ENCODE peak calls at places on chromosomes 4 and X, in four cellular contexts. One of them, this sample, is unnamed. For H3K79me2, the result is how much of the 10 kb centered on the place peaks cover.

GRCh38 chr4:107935246-107935645 is 3.9 kb downstream of the CYP2U1 start:
- DNase-seq in GM12878: no peak
- DNase-seq in HepG2: no peak
- DNase-seq in SK-N-SH: no peak
- DNase-seq in this sample: no peak

GRCh38 chr4:16687011-16687410 is 211.4 kb downstream of the LDB2 start:
- DNase-seq in HepG2: no peak
- DNase-seq in SK-N-SH: no peak
- DNase-seq in GM12878: no peak
- DNase-seq in this sample: no peak

GRCh38 chr4:105840426-105841174 is 54.7 kb upstream of the NPNT start:
- DNase-seq in HepG2: no peak
- DNase-seq in SK-N-SH: no peak
- DNase-seq in GM12878: no peak
- DNase-seq in this sample: no peak

GRCh38 chr4:18020145-18020670 is 1.3 kb downstream of the LCORL start:
- DNase-seq in HepG2: no peak
- DNase-seq in GM12878: no peak
- DNase-seq in SK-N-SH: no peak
- DNase-seq in this sample: peak

GRCh38 chr4:80539190-80539589 is 203.7 kb downstream of the CFAP299 start:
- DNase-seq in HepG2: no peak
- DNase-seq in SK-N-SH: no peak
- DNase-seq in GM12878: no peak
- DNase-seq in this sample: no peak

GRCh38 chrX:13906103-13906502 is 89.2 kb upstream of the GPM6B start:
- DNase-seq in SK-N-SH: no peak
- DNase-seq in HepG2: no peak
- DNase-seq in GM12878: no peak
- DNase-seq in this sample: no peak

GRCh38 chrX:40912576-40912975 is 172.7 kb upstream of the USP9X start:
- DNase-seq in GM12878: no peak
- DNase-seq in SK-N-SH: no peak
- DNase-seq in HepG2: no peak
- DNase-seq in this sample: no peak

GRCh38 chrX:44314855-44315254 is 28.6 kb downstream of the EFHC2 start:
- DNase-seq in GM12878: no peak
- DNase-seq in HepG2: no peak
- DNase-seq in SK-N-SH: no peak
- DNase-seq in this sample: no peak

GRCh38 chrX:21905209-21905735 is 35.2 kb upstream of the SMS start:
- DNase-seq in GM12878: no peak
- DNase-seq in SK-N-SH: no peak
- DNase-seq in HepG2: no peak
- DNase-seq in this sample: no peak

GRCh38 chrX:147403075-147403474 is 508.6 kb upstream of the FMR1 start:
- DNase-seq in SK-N-SH: no peak
- DNase-seq in HepG2: no peak
- DNase-seq in GM12878: no peak
- DNase-seq in this sample: no peak

GRCh38 chr4:99201687-99202086 is 17.4 kb downstream of the ADH6 start:
- DNase-seq in SK-N-SH: no peak
- DNase-seq in HepG2: no peak
- DNase-seq in GM12878: no peak
- DNase-seq in this sample: no peak

GRCh38 chrX:150696836-150697235 is 3.6 kb downstream of the MTMR1 start:
- DNase-seq in GM12878: no peak
- DNase-seq in HepG2: no peak
- DNase-seq in SK-N-SH: no peak
- DNase-seq in this sample: no peak

GRCh38 chr4:143819029-143819428 is 86.3 kb downstream of the GYPE start:
- DNase-seq in GM12878: no peak
- DNase-seq in HepG2: no peak
- DNase-seq in SK-N-SH: no peak
- DNase-seq in this sample: peak

GRCh38 chrX:23749129-23749528 is 6.1 kb upstream of the ACOT9 start:
- DNase-seq in SK-N-SH: no peak
- DNase-seq in HepG2: no peak
- DNase-seq in GM12878: no peak
- DNase-seq in this sample: no peak

GRCh38 chr4:170391066-170391754 is 301.5 kb upstream of the AADAT start:
- DNase-seq in GM12878: no peak
- DNase-seq in SK-N-SH: no peak
- DNase-seq in HepG2: no peak
- DNase-seq in this sample: no peak

GRCh38 chrX:154398668-154399526 is 720 bp downstream of the RPL10 start:
- DNase-seq in SK-N-SH: peak
- DNase-seq in GM12878: no peak
- DNase-seq in HepG2: peak
- DNase-seq in this sample: peak

GRCh38 chr4:28675582-28675981 is 1814.9 kb downstream of the STIM2 start:
- DNase-seq in GM12878: no peak
- DNase-seq in SK-N-SH: no peak
- DNase-seq in HepG2: no peak
- DNase-seq in this sample: no peak
- TF ChIP-seq SMC3 in GM12878: no peak
- TF ChIP-seq SMC3 in SK-N-SH: no peak
- TF ChIP-seq SMC3 in HepG2: no peak
- TF ChIP-seq SMC3 in this sample: no peak

GRCh38 chr4:56055991-56056390 is 107.2 kb downstream of the CEP135 start:
- DNase-seq in SK-N-SH: no peak
- DNase-seq in HepG2: no peak
- DNase-seq in GM12878: no peak
- DNase-seq in this sample: no peak
- H3K79me2 ChIP-seq in SK-N-SH: under half
- H3K79me2 ChIP-seq in HepG2: under half
- H3K79me2 ChIP-seq in GM12878: under half
- H3K79me2 ChIP-seq in this sample: under half

DNA sequence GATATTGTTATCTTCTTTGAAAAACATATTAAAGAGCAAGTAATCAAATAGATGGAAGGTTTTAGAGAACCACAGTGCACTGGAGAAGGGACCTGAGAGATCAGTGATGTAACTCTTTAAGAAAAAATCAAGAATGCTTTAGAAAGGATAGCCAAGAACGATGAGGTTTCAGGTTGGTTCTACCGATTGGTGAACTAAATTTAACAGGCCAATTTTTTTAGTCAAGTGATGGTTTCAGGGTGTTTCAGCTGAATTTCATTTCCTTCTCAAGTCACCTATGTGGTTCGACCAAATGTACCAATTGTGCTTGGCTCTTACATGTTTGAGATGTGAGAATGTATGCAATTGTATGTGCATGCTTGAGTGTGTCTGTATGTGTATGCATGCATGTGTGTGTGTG is 26.5 kb downstream of the HS3ST1 start:
- DNase-seq in GM12878: no peak
- DNase-seq in SK-N-SH: no peak
- DNase-seq in HepG2: no peak
- DNase-seq in this sample: no peak
- TF ChIP-seq SMC3 in GM12878: no peak
- TF ChIP-seq SMC3 in SK-N-SH: no peak
- TF ChIP-seq SMC3 in HepG2: no peak
- TF ChIP-seq SMC3 in this sample: no peak

DNA sequence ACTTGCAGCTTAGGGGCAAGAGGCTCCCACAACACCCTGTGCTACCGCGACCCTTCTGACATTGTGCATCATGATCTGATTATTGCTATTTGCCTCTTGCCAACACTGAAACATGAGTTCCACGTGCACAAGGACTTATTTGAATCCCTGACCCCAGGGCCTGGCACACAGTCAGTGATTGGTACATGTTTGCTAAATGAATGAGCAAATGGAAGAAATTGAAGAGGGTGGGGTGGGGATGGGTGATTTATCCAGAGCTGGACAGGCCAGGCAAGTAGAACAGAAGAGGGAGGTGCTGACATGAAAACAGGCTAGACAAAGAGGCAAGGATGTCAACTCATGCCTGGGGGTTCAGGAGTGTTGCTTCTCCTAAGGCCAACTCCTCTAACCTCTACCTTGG is 24.9 kb upstream of the RPL39 start:
- DNase-seq in SK-N-SH: no peak
- DNase-seq in HepG2: no peak
- DNase-seq in GM12878: no peak
- DNase-seq in this sample: no peak
- H3K79me2 ChIP-seq in SK-N-SH: under half
- H3K79me2 ChIP-seq in HepG2: under half
- H3K79me2 ChIP-seq in GM12878: under half
- H3K79me2 ChIP-seq in this sample: under half

DNA sequence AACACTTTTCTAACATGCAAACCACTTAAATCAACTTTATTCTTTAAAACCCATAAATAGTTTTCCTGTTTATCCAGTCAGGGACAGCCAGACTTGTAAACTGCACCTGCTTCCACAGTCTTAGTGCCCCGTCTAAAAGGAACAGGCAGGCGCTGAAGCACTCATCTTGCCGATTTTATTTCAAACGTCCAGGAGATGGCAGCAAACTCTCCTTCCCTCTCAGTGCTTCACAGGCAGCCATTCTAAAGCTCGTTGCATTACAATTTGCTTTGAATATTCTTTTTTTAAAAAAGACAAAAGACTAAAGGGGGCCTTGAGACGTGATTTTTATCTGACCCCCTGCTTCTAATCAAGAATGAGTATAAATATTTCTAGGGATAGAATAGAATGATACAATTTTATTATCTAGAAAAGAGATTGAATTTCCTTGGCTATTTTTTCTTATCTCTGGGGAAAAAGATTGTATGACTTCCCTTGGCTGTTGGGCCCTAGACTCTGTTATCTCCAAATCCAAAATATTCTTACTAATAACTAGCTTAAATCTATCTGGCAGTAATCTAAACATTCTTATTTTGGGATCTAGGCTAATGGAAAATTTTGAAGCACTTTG is 93.6 kb upstream of the MYOZ2 start:
- DNase-seq in GM12878: peak
- DNase-seq in HepG2: peak
- DNase-seq in SK-N-SH: peak
- DNase-seq in this sample: peak
- TF ChIP-seq SMC3 in GM12878: peak
- TF ChIP-seq SMC3 in HepG2: peak
- TF ChIP-seq SMC3 in SK-N-SH: peak
- TF ChIP-seq SMC3 in this sample: peak

DNA sequence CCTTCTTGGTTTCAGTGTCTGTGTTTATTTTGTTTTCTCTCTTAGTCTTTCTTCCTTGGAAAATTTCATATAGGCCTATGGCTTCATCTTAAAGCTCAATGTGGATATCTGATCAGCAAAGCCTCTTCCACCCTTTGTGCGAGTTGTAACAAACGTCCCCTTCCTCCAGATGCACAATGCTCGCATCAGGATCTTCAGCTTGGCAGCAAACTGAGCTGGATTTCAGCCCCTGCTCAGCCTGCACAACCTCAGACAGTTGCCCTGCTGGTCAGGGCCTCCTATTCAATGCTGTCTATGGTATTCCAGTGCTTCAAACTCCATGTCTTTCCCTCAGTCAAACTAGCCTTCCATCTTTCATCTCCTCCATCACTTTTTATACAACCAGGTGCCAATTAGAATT is 309.4 kb downstream of the ARHGAP24 start:
- DNase-seq in SK-N-SH: no peak
- DNase-seq in HepG2: no peak
- DNase-seq in GM12878: no peak
- DNase-seq in this sample: no peak
- H3K79me2 ChIP-seq in SK-N-SH: under half
- H3K79me2 ChIP-seq in HepG2: under half
- H3K79me2 ChIP-seq in GM12878: under half
- H3K79me2 ChIP-seq in this sample: under half

GRCh38 chr4:89284828-89285227 is 22.8 kb downstream of the GPRIN3 start:
- DNase-seq in SK-N-SH: no peak
- DNase-seq in HepG2: no peak
- DNase-seq in GM12878: no peak
- DNase-seq in this sample: no peak
- TF ChIP-seq SMC3 in SK-N-SH: no peak
- TF ChIP-seq SMC3 in HepG2: no peak
- TF ChIP-seq SMC3 in GM12878: no peak
- TF ChIP-seq SMC3 in this sample: no peak

GRCh38 chr4:75702919-75703411 is 21.4 kb upstream of the USO1 start:
- DNase-seq in GM12878: no peak
- DNase-seq in HepG2: peak
- DNase-seq in SK-N-SH: peak
- DNase-seq in this sample: no peak
- H3K79me2 ChIP-seq in GM12878: under half
- H3K79me2 ChIP-seq in HepG2: under half
- H3K79me2 ChIP-seq in SK-N-SH: under half
- H3K79me2 ChIP-seq in this sample: under half

GRCh38 chr4:28682872-28683271 is 1822.2 kb downstream of the STIM2 start:
- DNase-seq in SK-N-SH: no peak
- DNase-seq in GM12878: no peak
- DNase-seq in HepG2: no peak
- DNase-seq in this sample: no peak

GRCh38 chr4:28677808-28678207 is 1817.2 kb downstream of the STIM2 start:
- DNase-seq in SK-N-SH: no peak
- DNase-seq in GM12878: no peak
- DNase-seq in HepG2: no peak
- DNase-seq in this sample: no peak
- TF ChIP-seq SMC3 in SK-N-SH: no peak
- TF ChIP-seq SMC3 in GM12878: no peak
- TF ChIP-seq SMC3 in HepG2: no peak
- TF ChIP-seq SMC3 in this sample: no peak

GRCh38 chr4:139082750-139083532 is 67.4 kb downstream of the NOCT start:
- DNase-seq in SK-N-SH: peak
- DNase-seq in GM12878: peak
- DNase-seq in HepG2: peak
- DNase-seq in this sample: peak

GRCh38 chr4:139083533-139084424 is 68.2 kb downstream of the NOCT start:
- DNase-seq in GM12878: peak
- DNase-seq in SK-N-SH: peak
- DNase-seq in HepG2: peak
- DNase-seq in this sample: peak

GRCh38 chr4:139077567-139078355 is 62.2 kb downstream of the NOCT start:
- DNase-seq in HepG2: no peak
- DNase-seq in GM12878: no peak
- DNase-seq in SK-N-SH: no peak
- DNase-seq in this sample: no peak

GRCh38 chr4:139076016-139076744 is 60.6 kb downstream of the NOCT start:
- DNase-seq in HepG2: no peak
- DNase-seq in SK-N-SH: no peak
- DNase-seq in GM12878: no peak
- DNase-seq in this sample: no peak

GRCh38 chr4:139078926-139079325 is 63.3 kb downstream of the NOCT start:
- DNase-seq in SK-N-SH: no peak
- DNase-seq in GM12878: no peak
- DNase-seq in HepG2: no peak
- DNase-seq in this sample: no peak
- H3K79me2 ChIP-seq in SK-N-SH: half or more
- H3K79me2 ChIP-seq in GM12878: half or more
- H3K79me2 ChIP-seq in HepG2: half or more
- H3K79me2 ChIP-seq in this sample: half or more

This sample was measured in K562.